ENCODE peak calls at places on chromosomes 13 and 19, in six cellular contexts. One of them, this sample, is unnamed.

GRCh38 chr13:91758724-91759123 is 360.3 kb downstream of the GPC5 start:
- DNase-seq in mesenchymal stem cell: no peak
- DNase-seq in IMR-90: no peak
- DNase-seq in neuronal stem cell: no peak
- DNase-seq in trophoblast cell: no peak
- DNase-seq in H9: no peak
- DNase-seq in this sample: no peak

GRCh38 chr13:45340422-45341033 is 455 bp downstream of the TPT1 start:
- DNase-seq in mesenchymal stem cell: peak
- DNase-seq in IMR-90: peak
- DNase-seq in neuronal stem cell: peak
- DNase-seq in trophoblast cell: peak
- DNase-seq in H9: peak
- DNase-seq in this sample: peak

GRCh38 chr19:43470288-43470687 is 4.9 kb upstream of the LYPD3 start:
- DNase-seq in mesenchymal stem cell: peak
- DNase-seq in IMR-90: peak
- DNase-seq in neuronal stem cell: no peak
- DNase-seq in trophoblast cell: peak
- DNase-seq in H9: no peak
- DNase-seq in this sample: no peak

GRCh38 chr19:48444933-48445194 is 919 bp upstream of the GRWD1 start:
- DNase-seq in mesenchymal stem cell: peak
- DNase-seq in IMR-90: no peak
- DNase-seq in neuronal stem cell: no peak
- DNase-seq in trophoblast cell: no peak
- DNase-seq in H9: no peak
- DNase-seq in this sample: no peak

GRCh38 chr13:101523732-101524131 is 71.3 kb downstream of the ITGBL1 start:
- DNase-seq in mesenchymal stem cell: peak
- DNase-seq in IMR-90: peak
- DNase-seq in neuronal stem cell: no peak
- DNase-seq in trophoblast cell: no peak
- DNase-seq in H9: no peak
- DNase-seq in this sample: no peak

GRCh38 chr13:65461590-65461989 is 1768.5 kb downstream of the PCDH9 start:
- DNase-seq in mesenchymal stem cell: peak
- DNase-seq in IMR-90: peak
- DNase-seq in neuronal stem cell: no peak
- DNase-seq in trophoblast cell: no peak
- DNase-seq in H9: no peak
- DNase-seq in this sample: no peak

GRCh38 chr19:45508931-45509691 is 1.8 kb downstream of the VASP start:
- DNase-seq in mesenchymal stem cell: peak
- DNase-seq in IMR-90: peak
- DNase-seq in neuronal stem cell: peak
- DNase-seq in trophoblast cell: peak
- DNase-seq in H9: peak
- DNase-seq in this sample: peak

GRCh38 chr19:37218592-37218935 is 550 bp downstream of the ZNF383 start:
- DNase-seq in mesenchymal stem cell: peak
- DNase-seq in IMR-90: peak
- DNase-seq in neuronal stem cell: no peak
- DNase-seq in trophoblast cell: no peak
- DNase-seq in H9: no peak
- DNase-seq in this sample: no peak

GRCh38 chr19:17706750-17707181 is 12.5 kb upstream of the MAP1S start:
- DNase-seq in mesenchymal stem cell: no peak
- DNase-seq in IMR-90: peak
- DNase-seq in neuronal stem cell: no peak
- DNase-seq in trophoblast cell: no peak
- DNase-seq in H9: peak
- DNase-seq in this sample: peak

GRCh38 chr13:101434486-101434885 is 18.0 kb upstream of the ITGBL1 start:
- DNase-seq in mesenchymal stem cell: peak
- DNase-seq in IMR-90: no peak
- DNase-seq in neuronal stem cell: no peak
- DNase-seq in trophoblast cell: no peak
- DNase-seq in H9: no peak
- DNase-seq in this sample: no peak

GRCh38 chr19:30519607-30520205 is 147.5 kb downstream of the ZNF536 start:
- DNase-seq in mesenchymal stem cell: no peak
- DNase-seq in IMR-90: no peak
- DNase-seq in neuronal stem cell: no peak
- DNase-seq in trophoblast cell: no peak
- DNase-seq in H9: no peak
- DNase-seq in this sample: no peak

GRCh38 chr13:27534976-27535370 is 84.6 kb upstream of the MTIF3 start:
- DNase-seq in mesenchymal stem cell: no peak
- DNase-seq in IMR-90: no peak
- DNase-seq in neuronal stem cell: no peak
- DNase-seq in trophoblast cell: no peak
- DNase-seq in H9: no peak
- DNase-seq in this sample: no peak

GRCh38 chr13:111654531-111654930 is 334.1 kb downstream of the TEX29 start:
- DNase-seq in mesenchymal stem cell: no peak
- DNase-seq in IMR-90: no peak
- DNase-seq in neuronal stem cell: no peak
- DNase-seq in trophoblast cell: no peak
- DNase-seq in H9: peak
- DNase-seq in this sample: peak

GRCh38 chr13:112702341-112702982 is 12.6 kb downstream of the ATP11A start:
- DNase-seq in mesenchymal stem cell: no peak
- DNase-seq in IMR-90: no peak
- DNase-seq in neuronal stem cell: no peak
- DNase-seq in trophoblast cell: no peak
- DNase-seq in H9: peak
- DNase-seq in this sample: no peak

GRCh38 chr19:51194527-51195315 is 30.2 kb upstream of the CD33 start:
- DNase-seq in mesenchymal stem cell: no peak
- DNase-seq in IMR-90: no peak
- DNase-seq in neuronal stem cell: no peak
- DNase-seq in trophoblast cell: no peak
- DNase-seq in H9: no peak
- DNase-seq in this sample: no peak

GRCh38 chr13:21517576-21517975 is 58.5 kb upstream of the ZDHHC20 start:
- DNase-seq in mesenchymal stem cell: no peak
- DNase-seq in IMR-90: no peak
- DNase-seq in neuronal stem cell: no peak
- DNase-seq in trophoblast cell: no peak
- DNase-seq in H9: no peak
- DNase-seq in this sample: no peak

GRCh38 chr13:21516806-21517205 is 57.7 kb upstream of the ZDHHC20 start:
- DNase-seq in mesenchymal stem cell: no peak
- DNase-seq in IMR-90: no peak
- DNase-seq in neuronal stem cell: no peak
- DNase-seq in trophoblast cell: no peak
- DNase-seq in H9: no peak
- DNase-seq in this sample: no peak

DNA sequence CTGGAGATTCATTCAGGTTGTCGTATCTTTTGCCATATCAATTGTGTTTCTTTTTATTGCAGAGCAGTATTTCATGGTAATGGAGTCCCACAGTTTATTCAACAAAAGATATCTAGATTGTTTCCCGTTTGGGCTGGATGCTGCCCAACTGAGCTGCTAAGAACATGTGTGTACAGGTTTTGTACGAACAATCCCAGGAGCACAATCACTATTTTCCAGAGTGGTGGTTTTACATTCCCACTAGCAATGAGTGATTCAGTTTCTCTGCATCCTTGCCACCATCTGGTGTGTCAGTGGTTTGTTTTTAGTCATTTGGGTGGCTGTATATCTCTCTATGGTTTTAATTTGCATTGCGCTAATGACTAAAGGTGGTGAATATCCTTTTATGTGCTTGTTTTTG is 52.7 kb upstream of the ZDHHC20 start:
- DNase-seq in mesenchymal stem cell: no peak
- DNase-seq in IMR-90: peak
- DNase-seq in neuronal stem cell: no peak
- DNase-seq in trophoblast cell: no peak
- DNase-seq in H9: no peak
- DNase-seq in this sample: no peak
- H3K14ac ChIP-seq in mesenchymal stem cell: no peak
- H3K14ac ChIP-seq in IMR-90: no peak
- H3K14ac ChIP-seq in neuronal stem cell: no peak
- H3K14ac ChIP-seq in trophoblast cell: no peak
- H3K14ac ChIP-seq in H9: no peak
- H3K14ac ChIP-seq in this sample: no peak

GRCh38 chr13:73693215-73693614 is 441.0 kb downstream of the KLF12 start:
- DNase-seq in mesenchymal stem cell: no peak
- DNase-seq in IMR-90: no peak
- DNase-seq in neuronal stem cell: no peak
- DNase-seq in trophoblast cell: no peak
- DNase-seq in H9: no peak
- DNase-seq in this sample: no peak
- H3K14ac ChIP-seq in mesenchymal stem cell: no peak
- H3K14ac ChIP-seq in IMR-90: no peak
- H3K14ac ChIP-seq in neuronal stem cell: no peak
- H3K14ac ChIP-seq in trophoblast cell: no peak
- H3K14ac ChIP-seq in H9: no peak
- H3K14ac ChIP-seq in this sample: no peak

GRCh38 chr13:95035311-95036109 is 265.7 kb downstream of the ABCC4 start:
- DNase-seq in mesenchymal stem cell: no peak
- DNase-seq in IMR-90: no peak
- DNase-seq in neuronal stem cell: no peak
- DNase-seq in trophoblast cell: no peak
- DNase-seq in H9: no peak
- DNase-seq in this sample: no peak
- H3K14ac ChIP-seq in mesenchymal stem cell: no peak
- H3K14ac ChIP-seq in IMR-90: no peak
- H3K14ac ChIP-seq in neuronal stem cell: no peak
- H3K14ac ChIP-seq in trophoblast cell: no peak
- H3K14ac ChIP-seq in H9: no peak
- H3K14ac ChIP-seq in this sample: no peak

DNA sequence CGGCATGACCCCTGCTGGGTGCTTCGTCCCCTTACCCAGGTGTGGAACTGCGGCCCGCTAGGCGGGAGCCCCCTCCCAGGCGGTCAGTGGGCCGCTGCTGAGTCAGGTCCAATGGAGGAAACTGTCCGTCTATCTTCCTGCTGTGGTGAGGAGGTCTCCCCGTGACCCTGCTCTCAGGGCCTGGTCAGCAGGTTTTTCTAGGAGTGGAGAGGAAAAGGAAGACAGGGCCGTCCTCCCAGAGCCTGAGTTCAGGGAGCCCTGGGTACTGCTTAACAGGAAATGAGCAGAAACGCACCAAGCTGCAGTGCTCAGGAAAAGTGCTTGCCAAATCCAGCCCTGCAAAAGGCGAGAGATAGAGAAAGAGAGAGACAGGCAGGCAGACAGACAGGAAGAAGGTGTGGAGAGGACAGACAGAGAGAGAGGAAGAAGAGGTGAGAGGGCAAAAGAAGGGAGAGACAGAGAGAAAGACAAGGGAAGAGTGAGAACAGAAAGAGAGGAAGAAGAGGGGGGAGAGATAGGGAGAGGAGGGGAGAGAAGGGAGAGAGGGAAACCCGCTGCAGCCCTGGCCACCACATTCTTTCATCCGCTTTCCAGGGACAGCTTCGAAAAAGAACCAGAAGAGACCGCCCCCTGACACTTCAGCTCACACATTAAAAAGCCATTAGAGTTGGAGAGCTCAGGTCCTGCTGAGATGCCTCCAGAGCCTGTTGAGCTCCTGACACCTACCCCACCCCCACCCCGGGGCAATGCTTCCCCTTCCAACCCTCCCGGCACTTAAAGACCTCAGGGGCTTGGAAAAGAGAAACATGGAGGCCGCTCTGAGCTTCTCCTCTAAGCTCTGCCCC is 10.1 kb downstream of the SH3GL1 start:
- DNase-seq in mesenchymal stem cell: peak
- DNase-seq in IMR-90: peak
- DNase-seq in neuronal stem cell: no peak
- DNase-seq in trophoblast cell: no peak
- DNase-seq in H9: peak
- DNase-seq in this sample: peak
- H3K14ac ChIP-seq in mesenchymal stem cell: no peak
- H3K14ac ChIP-seq in IMR-90: peak
- H3K14ac ChIP-seq in neuronal stem cell: peak
- H3K14ac ChIP-seq in trophoblast cell: peak
- H3K14ac ChIP-seq in H9: peak
- H3K14ac ChIP-seq in this sample: no peak